ENCODE peak calls at places on chromosomes 4 and X, in five cellular contexts. C is PC-9, A is pancreas, I is psoas muscle, J is AG09319. W is an unnamed sample.

GRCh38 chrX:153870288-153870690 is 15.7 kb downstream of the L1CAM start:
- DNase-seq in C (no peak), I (no peak), A (no peak), J (no peak), W (no peak)

GRCh38 chr4:1578968-1579833 is 104.9 kb downstream of the FAM53A start:
- DNase-seq in A (peak), J (peak), C (peak), I (peak), W (no peak)

GRCh38 chr4:139798456-139798855 is 132.8 kb downstream of the MGST2 start:
- DNase-seq in C (no peak), J (no peak), I (no peak), A (no peak), W (no peak)

GRCh38 chr4:97330915-97331314 is 812.4 kb downstream of the STPG2 start:
- DNase-seq in I (no peak), A (no peak), C (no peak), J (no peak), W (no peak)

GRCh38 chr4:41882622-41883347 is 52.4 kb upstream of the TMEM33 start:
- DNase-seq in C (peak), I (no peak), A (no peak), J (no peak), W (no peak)

GRCh38 chrX:72609313-72609712 is 36.7 kb upstream of the HDAC8 start:
- DNase-seq in C (no peak), A (no peak), J (no peak), I (no peak), W (no peak)

GRCh38 chrX:110286126-110286525 is 31.8 kb downstream of the AMMECR1 start:
- DNase-seq in I (no peak), C (peak), A (no peak), J (peak), W (peak)

GRCh38 chr4:174116021-174116420 is 167.4 kb downstream of the FBXO8 start:
- DNase-seq in J (no peak), C (no peak), A (no peak), I (no peak), W (no peak)

GRCh38 chr4:116598155-116598979 is 487.0 kb downstream of the TRAM1L1 start:
- DNase-seq in I (peak), J (no peak), C (no peak), A (peak), W (no peak)

GRCh38 chr4:63505714-63506460 is 903.4 kb downstream of the TECRL start:
- DNase-seq in I (no peak), J (no peak), C (no peak), A (no peak), W (no peak)

GRCh38 chr4:186981161-186981560 is 257.5 kb upstream of the FAT1 start:
- DNase-seq in A (no peak), C (no peak), J (no peak), I (no peak), W (no peak)

GRCh38 chr4:1686440-1687036 is 2.4 kb upstream of the FAM53A start:
- DNase-seq in A (no peak), I (no peak), C (no peak), J (no peak), W (no peak)

GRCh38 chrX:69415698-69416097 is 88.4 kb upstream of the NALF2 start:
- DNase-seq in A (no peak), I (no peak), C (no peak), J (no peak), W (no peak)

GRCh38 chr4:135277116-135277979 is 1075.8 kb upstream of the PABPC4L start:
- DNase-seq in A (no peak), J (no peak), C (no peak), I (no peak), W (peak)

GRCh38 chr4:150366487-150366999 is 215.4 kb upstream of the MAB21L2 start:
- DNase-seq in C (no peak), J (no peak), A (no peak), I (no peak), W (no peak)

GRCh38 chr4:168496834-168497233 is at the start of gene PALLD:
- DNase-seq in J (no peak), A (no peak), I (peak), C (peak), W (no peak)

GRCh38 chr4:127936974-127937373 is 28.0 kb downstream of the MFSD8 start:
- DNase-seq in J (no peak), A (no peak), I (no peak), C (no peak), W (peak)

GRCh38 chr4:123284166-123284565 is 112.4 kb upstream of the SPRY1 start:
- DNase-seq in J (peak), I (no peak), A (no peak), C (no peak), W (peak)

GRCh38 chr4:90074322-90074886 is 52.8 kb upstream of the CCSER1 start:
- DNase-seq in I (no peak), C (no peak), A (no peak), J (no peak), W (no peak)

GRCh38 chr4:158856852-158857251 is 88.0 kb downstream of the FNIP2 start:
- DNase-seq in C (no peak), A (no peak), I (no peak), J (peak), W (peak)

GRCh38 chrX:154058207-154058997 is 38.7 kb upstream of the IRAK1 start:
- DNase-seq in I (no peak), A (no peak), J (no peak), C (no peak), W (no peak)

GRCh38 chrX:110145854-110146253 is 142.9 kb downstream of the TMEM164 start:
- DNase-seq in J (no peak), C (no peak), A (no peak), I (no peak), W (no peak)

GRCh38 chr4:158253350-158253980 is 43.2 kb downstream of the TMEM144 start:
- DNase-seq in J (peak), I (no peak), A (no peak), C (peak), W (peak)

GRCh38 chrX:66914082-66914481 is 275.2 kb upstream of the EDA2R start:
- DNase-seq in J (no peak), I (no peak), C (no peak), A (no peak), W (no peak)

GRCh38 chr4:31043382-31044062 is 323.4 kb downstream of the PCDH7 start:
- DNase-seq in A (no peak), I (no peak), J (no peak), C (no peak), W (no peak)

GRCh38 chr4:31045151-31045550 is 325.0 kb downstream of the PCDH7 start:
- DNase-seq in A (no peak), C (no peak), I (no peak), J (no peak), W (no peak)

GRCh38 chr4:31041385-31041784 is 321.2 kb downstream of the PCDH7 start:
- DNase-seq in I (no peak), C (no peak), J (no peak), A (no peak), W (no peak)

GRCh38 chr4:31051151-31051550 is 331.0 kb downstream of the PCDH7 start:
- DNase-seq in C (no peak), A (no peak), J (no peak), I (no peak), W (no peak)

DNA sequence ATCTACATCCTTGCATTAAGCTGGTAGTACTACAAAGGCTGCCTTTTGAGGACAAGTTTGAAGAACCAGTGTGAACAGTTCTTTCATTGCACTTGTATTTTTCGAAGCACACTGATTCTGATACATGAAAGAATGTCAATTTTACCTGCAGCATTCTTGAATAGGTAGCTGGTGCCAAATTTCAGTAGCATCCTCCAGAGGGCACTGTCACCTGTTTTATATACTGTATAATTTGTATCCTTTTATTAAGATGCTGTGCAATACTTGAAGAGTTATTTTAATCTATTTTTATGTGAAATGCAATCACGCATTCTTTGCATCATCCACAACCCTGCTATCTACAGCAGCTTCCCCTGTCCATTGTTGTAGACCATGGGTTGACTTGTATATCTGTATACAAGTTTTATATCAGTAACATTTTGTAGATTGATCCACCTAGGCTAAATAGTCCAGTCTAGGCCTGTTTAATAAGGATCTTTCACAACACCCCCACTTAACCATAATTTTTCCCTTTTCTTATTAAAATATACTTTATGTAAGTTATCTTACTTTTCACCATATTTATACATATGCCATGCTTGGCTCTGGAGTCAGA is 325.7 kb downstream of the PCDH7 start:
- DNase-seq in J (no peak), C (peak), A (no peak), I (no peak), W (no peak)
- TF ChIP-seq CTCF in J (peak), C (peak), A (peak), I (no peak), W (peak)

GRCh38 chr4:146334862-146335449 is 120.6 kb downstream of the REELD1 start:
- DNase-seq in A (no peak), J (no peak), C (no peak), I (no peak), W (no peak)

GRCh38 chr4:146340798-146341197 is 126.5 kb downstream of the REELD1 start:
- DNase-seq in I (no peak), J (no peak), A (no peak), C (no peak), W (no peak)

GRCh38 chr4:146335763-146336412 is 121.5 kb downstream of the REELD1 start:
- DNase-seq in J (no peak), I (no peak), A (no peak), C (no peak), W (no peak)

GRCh38 chr4:146336413-146336807 is 122.1 kb downstream of the REELD1 start:
- DNase-seq in J (no peak), C (no peak), A (no peak), I (no peak), W (no peak)

DNA sequence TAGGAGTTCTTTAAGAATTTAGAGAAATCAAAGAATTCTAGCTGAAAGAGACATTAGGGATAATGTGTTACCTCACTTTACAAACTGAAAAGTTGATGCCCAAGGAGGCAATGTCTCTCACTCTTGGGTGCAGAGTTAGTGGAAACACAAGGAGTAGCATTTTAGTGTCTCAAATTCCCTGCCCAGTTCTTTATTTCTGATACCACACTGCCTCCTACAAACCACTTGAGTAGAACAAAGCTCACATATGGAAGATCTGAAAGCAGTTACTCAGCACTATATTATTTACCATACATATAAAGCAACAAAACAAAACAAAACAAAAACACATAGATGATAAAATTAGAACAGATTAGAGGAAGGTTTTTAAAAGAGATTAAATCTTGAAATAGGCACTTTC is 124.2 kb downstream of the REELD1 start:
- DNase-seq in C (no peak), I (no peak), A (no peak), J (no peak), W (no peak)
- TF ChIP-seq CTCF in C (no peak), I (no peak), A (no peak), J (no peak), W (peak)

GRCh38 chrX:17531500-17531899 is 156.5 kb downstream of the NHS start:
- DNase-seq in I (no peak), A (no peak), J (no peak), C (no peak), W (no peak)

GRCh38 chrX:17537652-17538301 is 162.8 kb downstream of the NHS start:
- DNase-seq in A (no peak), C (no peak), J (no peak), I (no peak), W (no peak)

GRCh38 chrX:17529349-17529748 is 154.3 kb downstream of the NHS start:
- DNase-seq in J (no peak), A (no peak), I (no peak), C (no peak), W (no peak)

GRCh38 chrX:17535229-17535628 is 160.2 kb downstream of the NHS start:
- DNase-seq in C (no peak), J (no peak), A (peak), I (no peak), W (no peak)
- TF ChIP-seq CTCF in C (peak), J (peak), A (peak), I (peak), W (peak)

GRCh38 chrX:19877431-19877830 is 10.0 kb downstream of the SH3KBP1 start:
- DNase-seq in A (no peak), J (no peak), I (no peak), C (no peak), W (no peak)
- TF ChIP-seq CTCF in A (no peak), J (no peak), I (no peak), C (no peak), W (no peak)

GRCh38 chr4:108060164-108060563 is 70.5 kb downstream of the HADH start:
- DNase-seq in I (no peak), C (no peak), J (no peak), A (no peak), W (peak)
- TF ChIP-seq CTCF in I (peak), C (peak), J (peak), A (no peak), W (peak)

GRCh38 chrX:118459494-118459893 is 36.1 kb upstream of the DOCK11 start:
- DNase-seq in C (peak), J (peak), A (no peak), I (no peak), W (peak)
- TF ChIP-seq CTCF in C (peak), J (peak), A (no peak), I (peak), W (peak)

DNA sequence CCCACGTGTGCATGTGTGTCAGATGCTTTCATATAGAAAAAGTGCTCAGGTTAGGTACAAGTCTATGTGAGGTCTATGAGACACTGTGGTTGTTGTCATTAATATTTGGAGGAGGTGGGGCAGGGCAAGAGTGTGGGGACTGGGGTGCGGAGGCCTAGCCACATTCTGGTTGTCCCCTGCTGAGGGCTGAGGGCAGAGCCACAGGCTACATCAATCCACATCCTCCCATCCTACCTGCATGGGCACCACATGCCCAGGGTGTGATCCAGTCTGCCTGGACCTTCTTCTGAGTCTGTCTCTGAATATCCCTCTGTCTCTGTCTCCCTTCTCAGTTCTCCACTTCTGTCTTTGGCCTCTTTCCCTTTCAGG is 1.2 kb upstream of the GATA1 start:
- DNase-seq in A (no peak), J (no peak), I (no peak), C (no peak), W (no peak)
- TF ChIP-seq CTCF in A (no peak), J (no peak), I (no peak), C (no peak), W (no peak)

GRCh38 chr4:76442807-76443206 is 7.8 kb downstream of the SHROOM3 start:
- DNase-seq in C (no peak), I (no peak), A (no peak), J (no peak), W (no peak)
- TF ChIP-seq CTCF in C (no peak), I (no peak), A (no peak), J (no peak), W (no peak)

GRCh38 chr4:87033902-87034301 is 99.1 kb downstream of the AFF1 start:
- DNase-seq in J (no peak), C (no peak), A (no peak), I (no peak), W (no peak)
- TF ChIP-seq CTCF in J (no peak), C (no peak), A (no peak), I (peak), W (no peak)

W was measured in AG09309.